ENCODE peak calls at places on chromosomes 7 and 10, in four cellular contexts. F is HepG2, L is GM12878, Q is H1. H is an unnamed sample.
A peak's percentile ranks its signal among the peaks of the same experiment; 100 is the strongest.

GRCh38 chr10:78436223-78436575 is 402.5 kb downstream of the RPS24 start:
- DNase-seq in F (no peak), L (no peak), Q (no peak), H (peak; percentile 54)

GRCh38 chr7:33873981-33874750 is 31.2 kb upstream of the BMPER start:
- DNase-seq in F (no peak), L (no peak), Q (no peak), H (no peak)

GRCh38 chr7:4468320-4469102 is 213.6 kb upstream of the FOXK1 start:
- DNase-seq in F (no peak), L (no peak), Q (no peak), H (no peak)

GRCh38 chr10:119305860-119306513 is 98.6 kb downstream of the GRK5 start:
- DNase-seq in F (no peak), L (peak; percentile 81), Q (no peak), H (no peak)

GRCh38 chr10:93917814-93918213 is 24.0 kb downstream of the SLC35G1 start:
- DNase-seq in F (no peak), L (no peak), Q (no peak), H (no peak)

GRCh38 chr7:129990403-129991192 is 37.8 kb upstream of the UBE2H start:
- DNase-seq in F (peak; percentile 51), L (no peak), Q (peak; percentile 48), H (no peak)

GRCh38 chr7:63045575-63045974 is 953.1 kb upstream of the ZNF722 start:
- DNase-seq in F (no peak), L (no peak), Q (no peak), H (no peak)

GRCh38 chr7:50914460-50914859 is 131.8 kb upstream of the GRB10 start:
- DNase-seq in F (peak; percentile 6), L (no peak), Q (no peak), H (no peak)

GRCh38 chr10:127368937-127369336 is 172.5 kb upstream of the INSYN2A start:
- DNase-seq in F (no peak), L (no peak), Q (no peak), H (no peak)

GRCh38 chr10:127368101-127368500 is 171.7 kb upstream of the INSYN2A start:
- DNase-seq in F (no peak), L (no peak), Q (no peak), H (no peak)

DNA sequence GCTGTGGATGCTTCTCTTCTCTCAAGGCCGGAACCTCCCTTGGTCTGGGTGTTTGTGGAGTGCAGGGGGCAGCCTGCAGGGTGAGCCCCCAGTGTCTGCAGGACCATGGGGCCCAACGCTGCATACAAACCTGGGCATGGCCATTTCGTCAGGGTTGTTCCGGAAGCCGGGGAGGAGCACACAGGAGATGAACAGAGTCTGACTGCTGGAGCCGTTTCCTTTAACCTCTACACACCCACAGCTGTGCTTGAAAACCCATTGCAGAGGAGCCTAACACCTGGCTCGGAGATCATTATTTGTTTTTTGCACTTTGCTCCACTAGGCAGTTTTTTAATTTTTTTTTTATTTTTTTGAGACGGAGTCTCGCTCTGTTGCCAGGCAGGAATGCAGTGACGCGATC is 167.6 kb upstream of the INSYN2A start:
- DNase-seq in F (no peak), L (no peak), Q (no peak), H (no peak)
- TF ChIP-seq YY1 in F (no peak), L (no peak), Q (no peak), H (no peak)

DNA sequence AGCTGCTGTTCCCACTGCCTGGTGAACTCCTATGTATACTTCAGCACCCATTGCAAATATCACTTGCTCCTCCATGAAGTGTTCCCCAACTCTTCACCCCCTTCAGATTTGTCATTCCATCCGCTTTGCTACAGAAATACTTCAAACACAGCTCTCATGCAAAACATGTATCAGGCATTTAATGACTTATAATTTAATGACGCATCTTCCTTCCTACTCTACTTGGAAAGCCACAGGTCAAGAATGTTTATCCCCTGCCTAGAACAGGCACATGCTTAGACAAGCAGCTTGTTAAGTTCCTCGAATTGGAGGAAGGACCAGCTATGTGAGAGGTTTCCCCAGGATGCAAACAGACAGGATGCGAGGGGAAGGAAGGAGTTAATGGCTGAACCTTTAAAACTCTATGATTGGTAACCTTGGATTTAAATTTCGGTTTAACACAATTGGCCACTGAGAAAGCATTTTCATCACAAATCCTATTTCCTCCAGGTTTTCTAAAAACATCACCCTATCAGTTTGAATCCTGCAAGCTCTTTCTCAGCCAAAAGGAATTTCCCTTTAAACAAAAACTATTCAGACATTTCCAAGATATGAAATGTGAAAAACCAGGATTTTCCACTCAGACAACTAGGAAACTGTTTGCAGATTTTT is 11.5 kb downstream of the CREB3L2 start:
- DNase-seq in F (no peak), L (no peak), Q (no peak), H (no peak)
- TF ChIP-seq TCF12 in F (no peak), L (no peak), Q (no peak), H (peak; percentile 69)

GRCh38 chr10:104331208-104331838 is 6.9 kb downstream of the ITPRIP start:
- DNase-seq in F (peak; percentile 70), L (no peak), Q (no peak), H (no peak)
- H3K27ac ChIP-seq in F (peak overlapping the region; percentile 34), L (no peak overlapping the region), Q (peak overlapping the region; percentile 53), H (peak overlapping the region; percentile 96)

GRCh38 chr7:142606081-142606480 is 143.2 kb upstream of the PRSS1 start:
- DNase-seq in F (no peak), L (no peak), Q (no peak), H (no peak)

GRCh38 chr7:142612264-142612881 is 136.9 kb upstream of the PRSS1 start:
- DNase-seq in F (no peak), L (no peak), Q (no peak), H (peak; percentile 63)

GRCh38 chr7:142611566-142612250 is 137.6 kb upstream of the PRSS1 start:
- DNase-seq in F (no peak), L (no peak), Q (no peak), H (peak; percentile 68)

GRCh38 chr7:142607351-142607750 is 141.9 kb upstream of the PRSS1 start:
- DNase-seq in F (no peak), L (no peak), Q (no peak), H (no peak)

DNA sequence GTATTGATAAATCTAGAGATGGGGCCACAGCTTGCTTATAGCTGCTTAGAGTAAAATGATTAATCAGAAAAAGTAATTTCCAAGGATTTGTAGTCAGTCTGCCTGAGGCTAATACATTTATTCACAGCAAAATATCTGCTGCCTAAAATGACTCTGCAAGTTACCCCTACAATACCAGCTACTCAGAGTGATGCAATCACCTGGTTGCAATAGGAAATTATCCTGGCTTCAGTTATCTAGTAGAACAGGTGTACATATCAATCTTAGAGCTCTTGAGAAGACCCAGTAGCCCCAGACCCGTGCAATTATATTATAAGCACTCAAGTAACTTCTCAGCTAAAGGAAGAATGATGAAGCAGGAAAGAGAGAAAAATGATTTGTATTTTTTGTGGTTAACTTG is 140.6 kb upstream of the PRSS1 start:
- DNase-seq in F (no peak), L (no peak), Q (no peak), H (no peak)
- TF ChIP-seq YY1 in F (no peak), L (no peak), Q (no peak), H (no peak)

GRCh38 chr7:118311121-118311803 is 86.8 kb downstream of the ANKRD7 start:
- DNase-seq in F (no peak), L (peak; percentile 13), Q (no peak), H (no peak)
- TF ChIP-seq TCF12 in F (no peak), L (no peak), Q (no peak), H (no peak)

DNA sequence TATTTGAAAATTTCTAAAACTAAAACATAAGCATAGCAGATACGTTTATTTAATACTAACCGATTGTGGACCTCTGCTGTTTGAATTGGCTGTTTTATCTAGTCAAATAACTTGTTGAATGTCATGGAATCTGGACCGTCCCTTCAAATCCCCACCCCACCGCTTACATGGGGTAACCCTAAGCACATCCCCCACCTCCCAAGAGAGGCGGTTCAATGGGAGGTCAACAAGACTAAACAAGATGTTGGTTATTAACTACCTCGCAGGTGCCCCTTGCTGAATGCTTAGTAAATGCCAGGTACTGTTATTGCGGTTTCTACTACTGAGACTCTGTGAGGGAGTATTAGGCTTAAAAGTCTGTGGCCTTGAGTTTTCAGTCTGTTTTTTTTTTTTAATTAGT is 70.9 kb downstream of the DAGLB start:
- DNase-seq in F (peak; percentile 90), L (no peak), Q (no peak), H (no peak)
- H3K27ac ChIP-seq in F (peak overlapping the region; percentile 49), L (no peak overlapping the region), Q (no peak overlapping the region), H (no peak overlapping the region)

DNA sequence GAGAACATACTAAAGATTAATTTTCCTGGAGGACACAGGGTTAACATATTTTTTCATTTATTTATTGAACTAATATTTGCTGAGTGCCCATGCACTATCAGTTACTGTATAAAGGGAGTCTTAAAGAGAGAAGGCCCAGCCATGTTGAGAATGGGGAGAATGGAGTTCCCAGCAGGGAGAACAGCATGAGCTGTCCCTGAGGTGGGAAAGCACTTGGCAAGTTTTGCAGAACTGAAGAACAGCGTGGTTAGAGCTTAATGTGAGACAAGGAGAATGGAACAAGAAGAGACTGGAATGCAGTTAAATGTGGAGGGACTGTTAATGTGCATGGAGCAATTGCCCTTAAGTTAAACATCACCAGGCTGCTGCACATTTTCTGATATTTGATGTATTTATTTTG is 435.4 kb downstream of the SUGCT start:
- DNase-seq in F (no peak), L (no peak), Q (no peak), H (no peak)
- TF ChIP-seq YY1 in F (no peak), L (no peak), Q (peak; percentile 50), H (no peak)

H was measured in SK-N-SH.